ENCODE peak calls at places on chromosome 16, in six cellular contexts. E is EL, V is mucosa of gallbladder, Y is Right ventricle myocardium superior, P is A549, W is renal cortical epithelial cell. I is an unnamed sample.

GRCh38 chr16:4056161-4057105 is 59.8 kb downstream of the ADCY9 start:
- DNase-seq in E (no peak), V (no peak), Y (no peak), P (no peak), W (no peak), I (no peak)

GRCh38 chr16:66856801-66857200 is 12.6 kb downstream of the CA7 start:
- DNase-seq in E (no peak), V (no peak), Y (no peak), P (no peak), W (no peak), I (no peak)

GRCh38 chr16:7200320-7200719 is 132.3 kb upstream of the RBFOX1 start:
- DNase-seq in E (no peak), V (no peak), Y (no peak), P (no peak), W (no peak), I (no peak)

GRCh38 chr16:17205279-17206139 is 265.3 kb downstream of the XYLT1 start:
- DNase-seq in E (peak; percentile 5), V (no peak), Y (no peak), P (no peak), W (no peak), I (peak; percentile 8)

GRCh38 chr16:67842509-67843342 is 606 bp downstream of the THAP11 start:
- DNase-seq in E (peak; percentile 58), V (peak; percentile 48), Y (peak; percentile 66), P (no peak), W (no peak), I (no peak)

GRCh38 chr16:75197522-75198134 is 9.3 kb downstream of the CTRB2 start:
- DNase-seq in E (no peak), V (no peak), Y (no peak), P (no peak), W (no peak), I (no peak)

GRCh38 chr16:84096447-84097005 is 20.2 kb downstream of the MBTPS1 start:
- DNase-seq in E (no peak), V (no peak), Y (no peak), P (no peak), W (peak; percentile 44), I (peak; percentile 40)

GRCh38 chr16:56711862-56712261 is 18.1 kb upstream of the NUP93 start:
- DNase-seq in E (no peak), V (no peak), Y (no peak), P (no peak), W (no peak), I (no peak)

GRCh38 chr16:86222541-86222940 is 287.8 kb upstream of the FOXF1 start:
- DNase-seq in E (peak; percentile 60), V (no peak), Y (no peak), P (no peak), W (no peak), I (no peak)

GRCh38 chr16:80718480-80719220 is 85.7 kb downstream of the CDYL2 start:
- DNase-seq in E (no peak), V (peak; percentile 86), Y (no peak), P (no peak), W (peak; percentile 95), I (no peak)

GRCh38 chr16:1206326-1206725 is 18.7 kb downstream of the TPSG1 start:
- DNase-seq in E (no peak), V (no peak), Y (no peak), P (no peak), W (no peak), I (no peak)

GRCh38 chr16:15644306-15644961 is 1.5 kb upstream of the MARF1 start:
- DNase-seq in E (peak; percentile 60), V (no peak), Y (no peak), P (no peak), W (no peak), I (peak; percentile 54)

GRCh38 chr16:50196736-50197135 is 43.6 kb downstream of the TENT4B start:
- DNase-seq in E (peak; percentile 79), V (no peak), Y (no peak), P (no peak), W (peak; percentile 43), I (no peak)

I was measured in Caki2.